ENCODE peak calls at places on chromosomes 4 and X, in four cellular contexts. Z is NCI-H1092, Q is caudate nucleus, M is GDM1. U is an unnamed sample.
A peak's percentile ranks its signal among the peaks of the same experiment; 100 is the strongest.

GRCh38 chr4:6548201-6548881 is 26.6 kb upstream of the MAN2B2 start:
- DNase-seq in Z (peak; percentile 64), M (no peak), Q (no peak), U (peak; percentile 18)

GRCh38 chr4:123843137-123843536 is 446.5 kb downstream of the SPRY1 start:
- DNase-seq in Q (no peak), Z (no peak), M (no peak), U (no peak)

GRCh38 chrX:49108641-49109040 is 14.9 kb downstream of the GPKOW start:
- DNase-seq in Q (no peak), M (no peak), Z (no peak), U (no peak)

GRCh38 chr4:103499094-103499493 is 220.7 kb downstream of the TACR3 start:
- DNase-seq in Z (no peak), M (no peak), Q (no peak), U (no peak)

GRCh38 chr4:91113130-91113706 is 986.0 kb downstream of the CCSER1 start:
- DNase-seq in M (no peak), Q (no peak), Z (peak; percentile 37), U (no peak)

GRCh38 chr4:46830971-46831454 is 78.0 kb downstream of the COX7B2 start:
- DNase-seq in M (no peak), Z (no peak), Q (no peak), U (no peak)

GRCh38 chr4:74473155-74473811 is 28.3 kb downstream of the AREG start:
- DNase-seq in Z (no peak), Q (no peak), M (no peak), U (no peak)

GRCh38 chr4:89753601-89754066 is 83.3 kb downstream of the SNCA start:
- DNase-seq in Z (no peak), Q (no peak), M (no peak), U (no peak)

GRCh38 chr4:69377562-69377961 is 97.3 kb downstream of the UGT2B28 start:
- DNase-seq in M (no peak), Q (no peak), Z (no peak), U (no peak)

GRCh38 chrX:112769034-112769433 is 71.6 kb downstream of the AMOT start:
- DNase-seq in Q (no peak), Z (no peak), M (no peak), U (no peak)

GRCh38 chr4:143399113-143399949 is 62.7 kb downstream of the GAB1 start:
- DNase-seq in Z (peak; percentile 16), Q (no peak), M (peak; percentile 3), U (peak; percentile 23)

GRCh38 chr4:20370284-20370683 is 118.6 kb downstream of the SLIT2 start:
- DNase-seq in M (no peak), Z (no peak), Q (no peak), U (no peak)

GRCh38 chrX:123731987-123732678 is 719 bp downstream of the THOC2 start:
- DNase-seq in M (no peak), Z (no peak), Q (no peak), U (no peak)